ENCODE peak calls at places on chromosomes 12 and 14, in eight cellular contexts. One of them, this sample, is unnamed.
A peak's percentile ranks its signal among the peaks of the same experiment; 100 is the strongest.

GRCh38 chr14:73058923-73059311 is 583 bp downstream of the RBM25 start:
- DNase-seq in SK-N-SH: peak; percentile 62
- DNase-seq in CD4-positive, alpha-beta memory T cell: no peak
- DNase-seq in GM23248: peak; percentile 67
- DNase-seq in tibial artery: peak; percentile 45
- DNase-seq in testis: peak; percentile 50
- DNase-seq in ovary: no peak
- DNase-seq in right lobe of liver: peak; percentile 61
- DNase-seq in this sample: no peak

GRCh38 chr14:37201724-37202123 is 4.0 kb downstream of the MIPOL1 start:
- DNase-seq in testis: no peak
- DNase-seq in right lobe of liver: no peak
- DNase-seq in CD4-positive, alpha-beta memory T cell: no peak
- DNase-seq in GM23248: no peak
- DNase-seq in ovary: no peak
- DNase-seq in SK-N-SH: no peak
- DNase-seq in tibial artery: no peak
- DNase-seq in this sample: no peak

GRCh38 chr12:41962171-41962572 is 182.5 kb downstream of the GXYLT1 start:
- DNase-seq in testis: peak; percentile 60
- DNase-seq in SK-N-SH: no peak
- DNase-seq in GM23248: no peak
- DNase-seq in tibial artery: peak; percentile 41
- DNase-seq in right lobe of liver: no peak
- DNase-seq in CD4-positive, alpha-beta memory T cell: no peak
- DNase-seq in ovary: peak; percentile 47
- DNase-seq in this sample: peak; percentile 69

GRCh38 chr12:131114942-131115584 is 161.4 kb downstream of the ADGRD1 start:
- DNase-seq in testis: no peak
- DNase-seq in GM23248: peak; percentile 44
- DNase-seq in ovary: peak; percentile 28
- DNase-seq in SK-N-SH: no peak
- DNase-seq in tibial artery: no peak
- DNase-seq in right lobe of liver: no peak
- DNase-seq in CD4-positive, alpha-beta memory T cell: no peak
- DNase-seq in this sample: peak; percentile 31

GRCh38 chr12:120010661-120011230 is 21.7 kb downstream of the BICDL1 start:
- DNase-seq in ovary: no peak
- DNase-seq in GM23248: no peak
- DNase-seq in CD4-positive, alpha-beta memory T cell: peak; percentile 27
- DNase-seq in right lobe of liver: no peak
- DNase-seq in testis: no peak
- DNase-seq in tibial artery: no peak
- DNase-seq in SK-N-SH: no peak
- DNase-seq in this sample: no peak

GRCh38 chr14:32230695-32231280 is 27.7 kb upstream of the RNU6-8 start:
- DNase-seq in CD4-positive, alpha-beta memory T cell: no peak
- DNase-seq in ovary: no peak
- DNase-seq in GM23248: peak; percentile 82
- DNase-seq in right lobe of liver: no peak
- DNase-seq in SK-N-SH: no peak
- DNase-seq in testis: no peak
- DNase-seq in tibial artery: no peak
- DNase-seq in this sample: no peak

GRCh38 chr12:131035268-131035681 is 81.6 kb downstream of the ADGRD1 start:
- DNase-seq in testis: no peak
- DNase-seq in right lobe of liver: no peak
- DNase-seq in SK-N-SH: no peak
- DNase-seq in GM23248: no peak
- DNase-seq in tibial artery: no peak
- DNase-seq in ovary: no peak
- DNase-seq in CD4-positive, alpha-beta memory T cell: no peak
- DNase-seq in this sample: peak; percentile 15

GRCh38 chr12:105334568-105334967 is 4.1 kb downstream of the C12orf75 start:
- DNase-seq in CD4-positive, alpha-beta memory T cell: no peak
- DNase-seq in right lobe of liver: no peak
- DNase-seq in SK-N-SH: no peak
- DNase-seq in ovary: no peak
- DNase-seq in testis: no peak
- DNase-seq in tibial artery: no peak
- DNase-seq in GM23248: peak; percentile 84
- DNase-seq in this sample: no peak

GRCh38 chr14:90810808-90811207 is 5.4 kb downstream of the TTC7B start:
- DNase-seq in right lobe of liver: no peak
- DNase-seq in testis: no peak
- DNase-seq in SK-N-SH: no peak
- DNase-seq in ovary: no peak
- DNase-seq in GM23248: no peak
- DNase-seq in CD4-positive, alpha-beta memory T cell: no peak
- DNase-seq in tibial artery: no peak
- DNase-seq in this sample: no peak

GRCh38 chr12:97556201-97556824 is 93.7 kb downstream of the RMST start:
- DNase-seq in tibial artery: no peak
- DNase-seq in testis: no peak
- DNase-seq in right lobe of liver: no peak
- DNase-seq in ovary: no peak
- DNase-seq in SK-N-SH: peak; percentile 33
- DNase-seq in CD4-positive, alpha-beta memory T cell: no peak
- DNase-seq in GM23248: peak; percentile 13
- DNase-seq in this sample: peak; percentile 58

GRCh38 chr14:34711169-34711568 is 3.2 kb downstream of the CFL2 start:
- DNase-seq in GM23248: peak; percentile 94
- DNase-seq in testis: peak; percentile 33
- DNase-seq in CD4-positive, alpha-beta memory T cell: no peak
- DNase-seq in SK-N-SH: peak; percentile 59
- DNase-seq in tibial artery: no peak
- DNase-seq in ovary: no peak
- DNase-seq in right lobe of liver: no peak
- DNase-seq in this sample: no peak

GRCh38 chr14:33647385-33647786 is 303.5 kb downstream of the EGLN3 start:
- DNase-seq in GM23248: peak; percentile 96
- DNase-seq in CD4-positive, alpha-beta memory T cell: no peak
- DNase-seq in ovary: no peak
- DNase-seq in right lobe of liver: no peak
- DNase-seq in testis: no peak
- DNase-seq in tibial artery: no peak
- DNase-seq in SK-N-SH: no peak
- DNase-seq in this sample: no peak

GRCh38 chr12:1287446-1287975 is 296.5 kb downstream of the ERC1 start:
- DNase-seq in GM23248: no peak
- DNase-seq in ovary: no peak
- DNase-seq in tibial artery: no peak
- DNase-seq in CD4-positive, alpha-beta memory T cell: no peak
- DNase-seq in right lobe of liver: no peak
- DNase-seq in testis: no peak
- DNase-seq in SK-N-SH: no peak
- DNase-seq in this sample: no peak

GRCh38 chr14:72613196-72613974 is 280.5 kb downstream of the DPF3 start:
- DNase-seq in testis: peak; percentile 90
- DNase-seq in ovary: peak; percentile 70
- DNase-seq in tibial artery: peak; percentile 72
- DNase-seq in right lobe of liver: peak; percentile 97
- DNase-seq in CD4-positive, alpha-beta memory T cell: no peak
- DNase-seq in GM23248: peak; percentile 22
- DNase-seq in SK-N-SH: peak; percentile 63
- DNase-seq in this sample: peak; percentile 72

DNA sequence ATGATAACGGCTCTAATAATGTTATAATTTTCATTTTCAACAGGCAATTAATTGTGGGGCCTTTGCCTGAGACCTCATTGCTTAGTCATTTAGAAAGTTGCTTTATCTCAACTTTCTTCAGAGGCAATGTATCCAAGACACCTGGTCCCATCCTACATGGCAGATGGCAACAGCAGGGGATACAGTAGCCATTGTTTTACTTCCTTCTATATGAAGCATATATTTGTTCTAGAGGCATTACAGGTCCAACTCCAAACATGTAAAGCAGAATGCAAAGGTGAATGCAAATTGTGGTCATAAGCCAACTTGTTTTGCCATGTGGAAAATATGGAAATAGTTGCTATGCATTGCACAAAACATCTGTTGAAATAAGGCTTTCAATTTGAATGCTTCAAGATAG is 109.7 kb upstream of the BCAT1 start:
- DNase-seq in tibial artery: no peak
- DNase-seq in ovary: no peak
- DNase-seq in CD4-positive, alpha-beta memory T cell: no peak
- DNase-seq in SK-N-SH: no peak
- DNase-seq in right lobe of liver: no peak
- DNase-seq in GM23248: no peak
- DNase-seq in testis: no peak
- DNase-seq in this sample: no peak
- H3K27ac ChIP-seq in tibial artery: no peak overlapping the region
- H3K27ac ChIP-seq in ovary: no peak overlapping the region
- H3K27ac ChIP-seq in CD4-positive, alpha-beta memory T cell: no peak overlapping the region
- H3K27ac ChIP-seq in SK-N-SH: no peak overlapping the region
- H3K27ac ChIP-seq in right lobe of liver: no peak overlapping the region
- H3K27ac ChIP-seq in GM23248: no peak overlapping the region
- H3K27ac ChIP-seq in testis: no peak overlapping the region
- H3K27ac ChIP-seq in this sample: no peak overlapping the region

GRCh38 chr14:28001002-28001401 is 765.6 kb upstream of the FOXG1 start:
- DNase-seq in GM23248: no peak
- DNase-seq in right lobe of liver: no peak
- DNase-seq in ovary: no peak
- DNase-seq in SK-N-SH: no peak
- DNase-seq in tibial artery: no peak
- DNase-seq in testis: no peak
- DNase-seq in CD4-positive, alpha-beta memory T cell: no peak
- DNase-seq in this sample: no peak
- H3K9me3 ChIP-seq in GM23248: no peaks in the 10 kb centered on the region
- H3K9me3 ChIP-seq in right lobe of liver: no peaks in the 10 kb centered on the region
- H3K9me3 ChIP-seq in ovary: no peaks in the 10 kb centered on the region
- H3K9me3 ChIP-seq in SK-N-SH: no peaks in the 10 kb centered on the region
- H3K9me3 ChIP-seq in tibial artery: no peaks in the 10 kb centered on the region
- H3K9me3 ChIP-seq in testis: no peaks in the 10 kb centered on the region
- H3K9me3 ChIP-seq in CD4-positive, alpha-beta memory T cell: no peaks in the 10 kb centered on the region
- H3K9me3 ChIP-seq in this sample: no peaks in the 10 kb centered on the region

DNA sequence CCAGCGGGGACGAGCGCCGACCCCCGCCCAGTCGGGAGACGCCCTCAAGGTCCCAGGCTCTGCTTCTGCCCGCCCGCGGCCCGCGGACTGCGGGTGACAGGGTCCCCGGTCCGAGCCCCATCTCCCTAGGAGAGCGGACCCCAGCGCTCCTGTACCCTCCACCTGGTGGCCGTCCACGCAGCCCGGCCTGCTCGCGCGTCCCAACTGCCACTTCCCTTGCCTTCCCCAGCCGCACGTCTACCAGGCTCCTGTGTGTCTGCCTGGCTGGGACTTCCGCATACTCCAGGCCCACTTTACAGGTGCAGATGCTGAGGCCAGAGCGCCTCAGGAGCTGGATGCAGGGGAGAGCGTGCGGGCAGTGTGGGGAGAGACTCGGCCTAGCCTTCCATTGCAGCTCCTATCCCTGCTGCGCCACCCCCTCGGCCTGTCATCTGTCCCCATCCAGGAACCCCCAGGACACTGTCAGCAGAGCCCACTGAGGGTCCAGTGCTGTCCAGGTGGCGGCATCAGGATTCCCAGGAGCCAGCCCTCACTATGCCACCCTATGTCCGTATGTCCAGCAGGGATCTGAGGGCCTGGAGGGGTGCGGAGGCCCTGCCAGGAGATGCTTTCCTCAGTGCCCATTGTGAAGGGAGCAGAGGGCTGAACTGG is 8.0 kb upstream of the ANKRD9 start:
- DNase-seq in right lobe of liver: peak; percentile 46
- DNase-seq in tibial artery: no peak
- DNase-seq in testis: peak; percentile 29
- DNase-seq in SK-N-SH: no peak
- DNase-seq in ovary: peak; percentile 46
- DNase-seq in GM23248: peak; percentile 30
- DNase-seq in CD4-positive, alpha-beta memory T cell: no peak
- DNase-seq in this sample: no peak
- H3K4me3 ChIP-seq in right lobe of liver: peak overlapping the region; percentile 54
- H3K4me3 ChIP-seq in tibial artery: peak overlapping the region; percentile 58
- H3K4me3 ChIP-seq in testis: peak overlapping the region; percentile 68
- H3K4me3 ChIP-seq in SK-N-SH: peak overlapping the region; percentile 66
- H3K4me3 ChIP-seq in ovary: peak overlapping the region; percentile 50
- H3K4me3 ChIP-seq in GM23248: peak overlapping the region; percentile 77
- H3K4me3 ChIP-seq in CD4-positive, alpha-beta memory T cell: peak overlapping the region; percentile 64
- H3K4me3 ChIP-seq in this sample: peak overlapping the region; percentile 78

GRCh38 chr12:110109837-110110535 is 14.2 kb upstream of the IFT81 start:
- DNase-seq in CD4-positive, alpha-beta memory T cell: no peak
- DNase-seq in testis: no peak
- DNase-seq in SK-N-SH: no peak
- DNase-seq in tibial artery: no peak
- DNase-seq in ovary: no peak
- DNase-seq in right lobe of liver: no peak
- DNase-seq in GM23248: no peak
- DNase-seq in this sample: no peak

GRCh38 chr12:110111476-110112334 is 12.5 kb upstream of the IFT81 start:
- DNase-seq in SK-N-SH: no peak
- DNase-seq in right lobe of liver: peak; percentile 61
- DNase-seq in CD4-positive, alpha-beta memory T cell: no peak
- DNase-seq in GM23248: no peak
- DNase-seq in testis: no peak
- DNase-seq in tibial artery: no peak
- DNase-seq in ovary: no peak
- DNase-seq in this sample: no peak

GRCh38 chr12:110108309-110109036 is 15.7 kb upstream of the IFT81 start:
- DNase-seq in GM23248: no peak
- DNase-seq in SK-N-SH: no peak
- DNase-seq in tibial artery: no peak
- DNase-seq in testis: no peak
- DNase-seq in right lobe of liver: peak; percentile 74
- DNase-seq in ovary: no peak
- DNase-seq in CD4-positive, alpha-beta memory T cell: no peak
- DNase-seq in this sample: no peak

GRCh38 chr12:110107369-110108281 is 16.5 kb upstream of the IFT81 start:
- DNase-seq in SK-N-SH: no peak
- DNase-seq in tibial artery: peak; percentile 61
- DNase-seq in ovary: peak; percentile 76
- DNase-seq in GM23248: peak; percentile 93
- DNase-seq in right lobe of liver: no peak
- DNase-seq in testis: peak; percentile 34
- DNase-seq in CD4-positive, alpha-beta memory T cell: no peak
- DNase-seq in this sample: no peak

DNA sequence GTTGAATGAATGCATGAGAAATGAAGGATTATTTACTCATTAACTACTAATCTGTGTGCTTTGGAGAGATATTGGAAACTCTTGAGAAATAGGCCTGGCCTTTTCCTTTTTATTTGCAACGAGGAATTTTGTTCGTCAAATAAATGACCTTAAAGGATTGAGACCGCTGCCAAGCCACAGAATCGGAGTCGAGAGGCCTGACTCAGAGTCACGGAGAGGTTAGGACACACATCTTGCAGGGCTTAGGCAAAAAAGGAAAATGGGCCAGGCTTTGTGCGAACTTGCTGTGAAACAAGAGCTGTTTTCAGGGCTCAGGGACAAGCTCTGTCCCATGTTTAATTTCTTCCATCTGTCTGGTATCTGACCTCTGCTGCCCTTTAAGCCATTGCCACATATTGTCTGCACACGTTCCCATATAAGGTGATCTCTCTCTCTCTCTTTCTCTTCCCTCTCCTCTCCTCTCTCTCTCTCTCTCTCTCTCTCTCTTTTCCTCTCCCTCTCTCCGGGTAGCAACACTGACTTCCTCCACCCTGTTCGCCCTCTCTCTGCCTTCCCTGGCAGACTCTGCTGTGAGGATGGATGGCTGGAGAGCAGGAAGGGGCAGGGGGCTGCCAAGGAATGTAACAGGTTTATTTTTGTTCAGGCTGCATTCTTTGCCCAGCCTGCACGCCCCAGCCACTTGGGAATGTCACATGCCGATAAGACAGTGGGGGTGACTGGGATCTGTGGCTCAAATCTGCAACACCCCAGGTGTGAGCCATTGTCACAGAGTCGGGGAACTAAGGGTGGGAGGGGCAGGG is 14.9 kb upstream of the IFT81 start:
- DNase-seq in right lobe of liver: peak; percentile 75
- DNase-seq in CD4-positive, alpha-beta memory T cell: no peak
- DNase-seq in GM23248: peak; percentile 99
- DNase-seq in SK-N-SH: peak; percentile 34
- DNase-seq in ovary: peak; percentile 82
- DNase-seq in tibial artery: peak; percentile 96
- DNase-seq in testis: peak; percentile 88
- DNase-seq in this sample: peak; percentile 84
- H3K27ac ChIP-seq in right lobe of liver: peak overlapping the region; percentile 99
- H3K27ac ChIP-seq in CD4-positive, alpha-beta memory T cell: no peak overlapping the region
- H3K27ac ChIP-seq in GM23248: peak overlapping the region; percentile 85
- H3K27ac ChIP-seq in SK-N-SH: peak overlapping the region; percentile 65
- H3K27ac ChIP-seq in ovary: peak overlapping the region; percentile 84
- H3K27ac ChIP-seq in tibial artery: peak overlapping the region; percentile 88
- H3K27ac ChIP-seq in testis: peak overlapping the region; percentile 89
- H3K27ac ChIP-seq in this sample: peak overlapping the region; percentile 89